ENCODE peak calls at places on chromosomes 5 and 9, in ten cellular contexts. One of them, this sample, is unnamed.

GRCh38 chr9:129287595-129288305 is 109.7 kb upstream of the IER5L start:
- DNase-seq in uterus: no peak
- DNase-seq in spleen: peak
- DNase-seq in CD8-positive, alpha-beta memory T cell: no peak
- DNase-seq in PC-9: no peak
- DNase-seq in fibroblast of lung: no peak
- DNase-seq in cardiac muscle cell: no peak
- DNase-seq in hepatocyte: no peak
- DNase-seq in pancreas: no peak
- DNase-seq in breast epithelium: no peak
- DNase-seq in this sample: peak

GRCh38 chr9:86091477-86091876 is 7.9 kb downstream of the GOLM1 start:
- DNase-seq in uterus: no peak
- DNase-seq in spleen: no peak
- DNase-seq in CD8-positive, alpha-beta memory T cell: no peak
- DNase-seq in PC-9: no peak
- DNase-seq in fibroblast of lung: no peak
- DNase-seq in cardiac muscle cell: no peak
- DNase-seq in hepatocyte: no peak
- DNase-seq in pancreas: no peak
- DNase-seq in breast epithelium: no peak
- DNase-seq in this sample: no peak

GRCh38 chr5:157335534-157336422 is 69.9 kb downstream of the CYFIP2 start:
- DNase-seq in uterus: no peak
- DNase-seq in spleen: no peak
- DNase-seq in CD8-positive, alpha-beta memory T cell: no peak
- DNase-seq in PC-9: no peak
- DNase-seq in fibroblast of lung: peak
- DNase-seq in cardiac muscle cell: no peak
- DNase-seq in hepatocyte: peak
- DNase-seq in pancreas: no peak
- DNase-seq in breast epithelium: no peak
- DNase-seq in this sample: no peak

GRCh38 chr5:8457187-8458037 is 588.5 kb downstream of the MTRR start:
- DNase-seq in uterus: peak
- DNase-seq in spleen: peak
- DNase-seq in CD8-positive, alpha-beta memory T cell: peak
- DNase-seq in PC-9: peak
- DNase-seq in fibroblast of lung: peak
- DNase-seq in cardiac muscle cell: peak
- DNase-seq in hepatocyte: no peak
- DNase-seq in pancreas: peak
- DNase-seq in breast epithelium: peak
- DNase-seq in this sample: peak

GRCh38 chr5:172802013-172802584 is 31.1 kb upstream of the DUSP1 start:
- DNase-seq in uterus: no peak
- DNase-seq in spleen: no peak
- DNase-seq in CD8-positive, alpha-beta memory T cell: no peak
- DNase-seq in PC-9: no peak
- DNase-seq in fibroblast of lung: no peak
- DNase-seq in cardiac muscle cell: no peak
- DNase-seq in hepatocyte: no peak
- DNase-seq in pancreas: no peak
- DNase-seq in breast epithelium: no peak
- DNase-seq in this sample: no peak

GRCh38 chr5:76849767-76850291 is at the start of gene S100Z:
- DNase-seq in uterus: no peak
- DNase-seq in spleen: no peak
- DNase-seq in CD8-positive, alpha-beta memory T cell: no peak
- DNase-seq in PC-9: no peak
- DNase-seq in fibroblast of lung: no peak
- DNase-seq in cardiac muscle cell: peak
- DNase-seq in hepatocyte: peak
- DNase-seq in pancreas: no peak
- DNase-seq in breast epithelium: no peak
- DNase-seq in this sample: no peak

GRCh38 chr5:56575821-56576220 is 239.5 kb upstream of the MAP3K1 start:
- DNase-seq in uterus: no peak
- DNase-seq in spleen: no peak
- DNase-seq in CD8-positive, alpha-beta memory T cell: no peak
- DNase-seq in PC-9: no peak
- DNase-seq in fibroblast of lung: no peak
- DNase-seq in cardiac muscle cell: no peak
- DNase-seq in hepatocyte: no peak
- DNase-seq in pancreas: no peak
- DNase-seq in breast epithelium: no peak
- DNase-seq in this sample: no peak

GRCh38 chr5:59729357-59729756 is 164.2 kb downstream of the PDE4D start:
- DNase-seq in uterus: no peak
- DNase-seq in spleen: no peak
- DNase-seq in CD8-positive, alpha-beta memory T cell: no peak
- DNase-seq in PC-9: no peak
- DNase-seq in fibroblast of lung: no peak
- DNase-seq in cardiac muscle cell: no peak
- DNase-seq in hepatocyte: no peak
- DNase-seq in pancreas: no peak
- DNase-seq in breast epithelium: no peak
- DNase-seq in this sample: no peak

GRCh38 chr9:127509955-127510299 is 58.6 kb downstream of the LRSAM1 start:
- DNase-seq in uterus: no peak
- DNase-seq in spleen: no peak
- DNase-seq in CD8-positive, alpha-beta memory T cell: no peak
- DNase-seq in PC-9: no peak
- DNase-seq in fibroblast of lung: no peak
- DNase-seq in cardiac muscle cell: no peak
- DNase-seq in hepatocyte: no peak
- DNase-seq in pancreas: no peak
- DNase-seq in breast epithelium: no peak
- DNase-seq in this sample: peak

GRCh38 chr5:474826-475661 is 32.1 kb downstream of the EXOC3 start:
- DNase-seq in uterus: no peak
- DNase-seq in spleen: peak
- DNase-seq in CD8-positive, alpha-beta memory T cell: no peak
- DNase-seq in PC-9: no peak
- DNase-seq in fibroblast of lung: no peak
- DNase-seq in cardiac muscle cell: peak
- DNase-seq in hepatocyte: no peak
- DNase-seq in pancreas: peak
- DNase-seq in breast epithelium: no peak
- DNase-seq in this sample: no peak

GRCh38 chr9:117427357-117427913 is 12.6 kb upstream of the ASTN2 start:
- DNase-seq in uterus: no peak
- DNase-seq in spleen: no peak
- DNase-seq in CD8-positive, alpha-beta memory T cell: no peak
- DNase-seq in PC-9: no peak
- DNase-seq in fibroblast of lung: no peak
- DNase-seq in cardiac muscle cell: no peak
- DNase-seq in hepatocyte: no peak
- DNase-seq in pancreas: no peak
- DNase-seq in breast epithelium: no peak
- DNase-seq in this sample: no peak

GRCh38 chr5:32326216-32326772 is 13.6 kb upstream of the MTMR12 start:
- DNase-seq in uterus: no peak
- DNase-seq in spleen: no peak
- DNase-seq in CD8-positive, alpha-beta memory T cell: no peak
- DNase-seq in PC-9: peak
- DNase-seq in fibroblast of lung: peak
- DNase-seq in cardiac muscle cell: no peak
- DNase-seq in hepatocyte: no peak
- DNase-seq in pancreas: no peak
- DNase-seq in breast epithelium: no peak
- DNase-seq in this sample: no peak

DNA sequence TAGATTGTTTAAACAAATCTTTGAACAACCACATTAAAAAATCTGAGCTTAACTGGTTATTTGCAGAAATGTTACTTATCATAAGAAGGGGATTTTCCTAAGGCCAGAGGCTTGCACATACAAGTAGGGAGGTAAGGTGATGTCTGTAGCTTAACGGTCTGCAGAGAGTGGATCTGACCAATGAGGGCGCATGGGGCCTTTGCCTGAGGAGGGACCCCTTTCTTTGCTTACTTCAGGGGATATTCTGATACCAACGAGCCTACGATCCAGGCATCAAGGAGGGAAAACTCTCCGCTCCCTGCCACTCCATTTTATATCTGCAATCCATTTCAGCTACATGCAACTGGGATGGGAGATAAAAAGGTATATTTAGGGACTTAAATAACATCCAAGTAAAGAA is 92.2 kb downstream of the CRB2 start:
- DNase-seq in uterus: no peak
- DNase-seq in spleen: peak
- DNase-seq in CD8-positive, alpha-beta memory T cell: no peak
- DNase-seq in PC-9: no peak
- DNase-seq in fibroblast of lung: no peak
- DNase-seq in cardiac muscle cell: no peak
- DNase-seq in hepatocyte: no peak
- DNase-seq in pancreas: no peak
- DNase-seq in breast epithelium: no peak
- DNase-seq in this sample: no peak
- H3K27ac ChIP-seq in uterus: no peak
- H3K27ac ChIP-seq in spleen: no peak
- H3K27ac ChIP-seq in CD8-positive, alpha-beta memory T cell: no peak
- H3K27ac ChIP-seq in PC-9: no peak
- H3K27ac ChIP-seq in fibroblast of lung: no peak
- H3K27ac ChIP-seq in cardiac muscle cell: no peak
- H3K27ac ChIP-seq in hepatocyte: no peak
- H3K27ac ChIP-seq in pancreas: no peak
- H3K27ac ChIP-seq in breast epithelium: no peak
- H3K27ac ChIP-seq in this sample: no peak

GRCh38 chr5:61407706-61408105 is 75.6 kb downstream of the ZSWIM6 start:
- DNase-seq in uterus: no peak
- DNase-seq in spleen: no peak
- DNase-seq in CD8-positive, alpha-beta memory T cell: no peak
- DNase-seq in PC-9: no peak
- DNase-seq in fibroblast of lung: no peak
- DNase-seq in cardiac muscle cell: no peak
- DNase-seq in hepatocyte: no peak
- DNase-seq in pancreas: no peak
- DNase-seq in breast epithelium: no peak
- DNase-seq in this sample: no peak
- H3K27ac ChIP-seq in uterus: no peak
- H3K27ac ChIP-seq in spleen: peak
- H3K27ac ChIP-seq in CD8-positive, alpha-beta memory T cell: no peak
- H3K27ac ChIP-seq in PC-9: peak
- H3K27ac ChIP-seq in fibroblast of lung: peak
- H3K27ac ChIP-seq in cardiac muscle cell: peak
- H3K27ac ChIP-seq in hepatocyte: peak
- H3K27ac ChIP-seq in pancreas: no peak
- H3K27ac ChIP-seq in breast epithelium: no peak
- H3K27ac ChIP-seq in this sample: peak

GRCh38 chr9:14147738-14148137 is 166.2 kb downstream of the NFIB start:
- DNase-seq in uterus: no peak
- DNase-seq in spleen: no peak
- DNase-seq in CD8-positive, alpha-beta memory T cell: no peak
- DNase-seq in PC-9: no peak
- DNase-seq in fibroblast of lung: no peak
- DNase-seq in cardiac muscle cell: no peak
- DNase-seq in hepatocyte: no peak
- DNase-seq in pancreas: no peak
- DNase-seq in breast epithelium: no peak
- DNase-seq in this sample: no peak
- H3K27ac ChIP-seq in uterus: no peak
- H3K27ac ChIP-seq in spleen: no peak
- H3K27ac ChIP-seq in CD8-positive, alpha-beta memory T cell: no peak
- H3K27ac ChIP-seq in PC-9: no peak
- H3K27ac ChIP-seq in fibroblast of lung: no peak
- H3K27ac ChIP-seq in cardiac muscle cell: no peak
- H3K27ac ChIP-seq in hepatocyte: no peak
- H3K27ac ChIP-seq in pancreas: no peak
- H3K27ac ChIP-seq in breast epithelium: no peak
- H3K27ac ChIP-seq in this sample: no peak

GRCh38 chr9:116027511-116027910 is 126.1 kb upstream of the PAPPA start:
- DNase-seq in uterus: no peak
- DNase-seq in spleen: no peak
- DNase-seq in CD8-positive, alpha-beta memory T cell: no peak
- DNase-seq in PC-9: no peak
- DNase-seq in fibroblast of lung: peak
- DNase-seq in cardiac muscle cell: peak
- DNase-seq in hepatocyte: no peak
- DNase-seq in pancreas: no peak
- DNase-seq in breast epithelium: no peak
- DNase-seq in this sample: no peak
- H3K27ac ChIP-seq in uterus: peak
- H3K27ac ChIP-seq in spleen: no peak
- H3K27ac ChIP-seq in CD8-positive, alpha-beta memory T cell: no peak
- H3K27ac ChIP-seq in PC-9: peak
- H3K27ac ChIP-seq in fibroblast of lung: peak
- H3K27ac ChIP-seq in cardiac muscle cell: no peak
- H3K27ac ChIP-seq in hepatocyte: no peak
- H3K27ac ChIP-seq in pancreas: no peak
- H3K27ac ChIP-seq in breast epithelium: no peak
- H3K27ac ChIP-seq in this sample: no peak

This sample was measured in upper lobe of left lung.